ENCODE peak calls at places on chromosomes 3 and 15, in four cellular contexts. One of them, this sample, is unnamed.

GRCh38 chr15:48119277-48119676 is 1.5 kb upstream of the SLC24A5 start:
- DNase-seq in fibroblast of pulmonary artery: no peak
- DNase-seq in GM06990: no peak
- DNase-seq in DND-41: no peak
- DNase-seq in this sample: no peak

GRCh38 chr3:30711867-30712266 is 105.5 kb downstream of the TGFBR2 start:
- DNase-seq in fibroblast of pulmonary artery: no peak
- DNase-seq in GM06990: no peak
- DNase-seq in DND-41: no peak
- DNase-seq in this sample: no peak

GRCh38 chr3:101261506-101261905 is 58.9 kb downstream of the IMPG2 start:
- DNase-seq in fibroblast of pulmonary artery: peak
- DNase-seq in GM06990: no peak
- DNase-seq in DND-41: no peak
- DNase-seq in this sample: no peak

GRCh38 chr3:130963878-130964277 is 62.7 kb downstream of the ASTE1 start:
- DNase-seq in fibroblast of pulmonary artery: peak
- DNase-seq in GM06990: no peak
- DNase-seq in DND-41: no peak
- DNase-seq in this sample: no peak

GRCh38 chr15:73939138-73939537 is 12.9 kb downstream of the LOXL1 start:
- DNase-seq in fibroblast of pulmonary artery: no peak
- DNase-seq in GM06990: no peak
- DNase-seq in DND-41: no peak
- DNase-seq in this sample: no peak

GRCh38 chr3:143586565-143586964 is 261.7 kb downstream of the SLC9A9 start:
- DNase-seq in fibroblast of pulmonary artery: peak
- DNase-seq in GM06990: no peak
- DNase-seq in DND-41: no peak
- DNase-seq in this sample: peak

GRCh38 chr3:111924283-111924682 is 54.5 kb upstream of the ABHD10 start:
- DNase-seq in fibroblast of pulmonary artery: no peak
- DNase-seq in GM06990: no peak
- DNase-seq in DND-41: no peak
- DNase-seq in this sample: peak

GRCh38 chr15:83904107-83904720 is 250.3 kb downstream of the ADAMTSL3 start:
- DNase-seq in fibroblast of pulmonary artery: peak
- DNase-seq in GM06990: no peak
- DNase-seq in DND-41: no peak
- DNase-seq in this sample: no peak

GRCh38 chr3:42732196-42732828 is 29.7 kb upstream of the HHATL start:
- DNase-seq in fibroblast of pulmonary artery: no peak
- DNase-seq in GM06990: no peak
- DNase-seq in DND-41: no peak
- DNase-seq in this sample: no peak

GRCh38 chr3:79109758-79110157 is 658.0 kb downstream of the ROBO1 start:
- DNase-seq in fibroblast of pulmonary artery: no peak
- DNase-seq in GM06990: no peak
- DNase-seq in DND-41: no peak
- DNase-seq in this sample: no peak

GRCh38 chr3:30538787-30539186 is 67.6 kb upstream of the TGFBR2 start:
- DNase-seq in fibroblast of pulmonary artery: peak
- DNase-seq in GM06990: no peak
- DNase-seq in DND-41: no peak
- DNase-seq in this sample: no peak

GRCh38 chr3:42667523-42668402 is 14.3 kb downstream of the ZBTB47 start:
- DNase-seq in fibroblast of pulmonary artery: no peak
- DNase-seq in GM06990: no peak
- DNase-seq in DND-41: no peak
- DNase-seq in this sample: no peak

GRCh38 chr15:53693729-53694533 is 65.5 kb downstream of the WDR72 start:
- DNase-seq in fibroblast of pulmonary artery: no peak
- DNase-seq in GM06990: no peak
- DNase-seq in DND-41: no peak
- DNase-seq in this sample: peak

GRCh38 chr15:22839046-22839705 is 710 bp downstream of the NIPA2 start:
- DNase-seq in fibroblast of pulmonary artery: peak
- DNase-seq in GM06990: peak
- DNase-seq in DND-41: no peak
- DNase-seq in this sample: no peak

GRCh38 chr3:172129868-172130751 is 90.7 kb downstream of the FNDC3B start:
- DNase-seq in fibroblast of pulmonary artery: peak
- DNase-seq in GM06990: no peak
- DNase-seq in DND-41: no peak
- DNase-seq in this sample: no peak

GRCh38 chr3:141729240-141729639 is 8.9 kb upstream of the RNF7 start:
- DNase-seq in fibroblast of pulmonary artery: no peak
- DNase-seq in GM06990: no peak
- DNase-seq in DND-41: no peak
- DNase-seq in this sample: no peak
- TF ChIP-seq CTCF in fibroblast of pulmonary artery: no peak
- TF ChIP-seq CTCF in GM06990: peak
- TF ChIP-seq CTCF in DND-41: peak
- TF ChIP-seq CTCF in this sample: peak

GRCh38 chr15:42175671-42176070 is 19.2 kb upstream of the PLA2G4F start:
- DNase-seq in fibroblast of pulmonary artery: no peak
- DNase-seq in GM06990: no peak
- DNase-seq in DND-41: no peak
- DNase-seq in this sample: peak
- TF ChIP-seq CTCF in fibroblast of pulmonary artery: no peak
- TF ChIP-seq CTCF in GM06990: no peak
- TF ChIP-seq CTCF in DND-41: no peak
- TF ChIP-seq CTCF in this sample: no peak

GRCh38 chr3:23760325-23760724 is 45.4 kb upstream of the UBE2E1 start:
- DNase-seq in fibroblast of pulmonary artery: no peak
- DNase-seq in GM06990: no peak
- DNase-seq in DND-41: no peak
- DNase-seq in this sample: no peak

GRCh38 chr3:23760871-23761373 is 44.8 kb upstream of the UBE2E1 start:
- DNase-seq in fibroblast of pulmonary artery: no peak
- DNase-seq in GM06990: peak
- DNase-seq in DND-41: no peak
- DNase-seq in this sample: no peak

GRCh38 chr3:23762214-23763039 is 43.3 kb upstream of the UBE2E1 start:
- DNase-seq in fibroblast of pulmonary artery: no peak
- DNase-seq in GM06990: peak
- DNase-seq in DND-41: no peak
- DNase-seq in this sample: no peak

GRCh38 chr3:23763040-23763477 is 42.7 kb upstream of the UBE2E1 start:
- DNase-seq in fibroblast of pulmonary artery: peak
- DNase-seq in GM06990: peak
- DNase-seq in DND-41: no peak
- DNase-seq in this sample: no peak

GRCh38 chr3:23761440-23761896 is 44.3 kb upstream of the UBE2E1 start:
- DNase-seq in fibroblast of pulmonary artery: peak
- DNase-seq in GM06990: peak
- DNase-seq in DND-41: no peak
- DNase-seq in this sample: no peak
- TF ChIP-seq CTCF in fibroblast of pulmonary artery: peak
- TF ChIP-seq CTCF in GM06990: peak
- TF ChIP-seq CTCF in DND-41: peak
- TF ChIP-seq CTCF in this sample: peak

GRCh38 chr3:105781871-105782270 is 86.9 kb downstream of the CBLB start:
- DNase-seq in fibroblast of pulmonary artery: peak
- DNase-seq in GM06990: no peak
- DNase-seq in DND-41: no peak
- DNase-seq in this sample: no peak
- TF ChIP-seq CTCF in fibroblast of pulmonary artery: no peak
- TF ChIP-seq CTCF in GM06990: no peak
- TF ChIP-seq CTCF in DND-41: no peak
- TF ChIP-seq CTCF in this sample: no peak

GRCh38 chr3:160162440-160162839 is 62.8 kb upstream of the C3orf80 start:
- DNase-seq in fibroblast of pulmonary artery: no peak
- DNase-seq in GM06990: no peak
- DNase-seq in DND-41: no peak
- DNase-seq in this sample: no peak

GRCh38 chr3:160168290-160168689 is 56.9 kb upstream of the C3orf80 start:
- DNase-seq in fibroblast of pulmonary artery: no peak
- DNase-seq in GM06990: no peak
- DNase-seq in DND-41: no peak
- DNase-seq in this sample: no peak

GRCh38 chr3:160159346-160159745 is 65.9 kb upstream of the C3orf80 start:
- DNase-seq in fibroblast of pulmonary artery: no peak
- DNase-seq in GM06990: no peak
- DNase-seq in DND-41: no peak
- DNase-seq in this sample: no peak

GRCh38 chr3:160159806-160160205 is 65.4 kb upstream of the C3orf80 start:
- DNase-seq in fibroblast of pulmonary artery: no peak
- DNase-seq in GM06990: no peak
- DNase-seq in DND-41: no peak
- DNase-seq in this sample: no peak

GRCh38 chr3:160163259-160163878 is 61.9 kb upstream of the C3orf80 start:
- DNase-seq in fibroblast of pulmonary artery: peak
- DNase-seq in GM06990: no peak
- DNase-seq in DND-41: no peak
- DNase-seq in this sample: peak
- TF ChIP-seq CTCF in fibroblast of pulmonary artery: peak
- TF ChIP-seq CTCF in GM06990: peak
- TF ChIP-seq CTCF in DND-41: peak
- TF ChIP-seq CTCF in this sample: peak

GRCh38 chr15:57503051-57503702 is 88.5 kb upstream of the MYZAP start:
- DNase-seq in fibroblast of pulmonary artery: no peak
- DNase-seq in GM06990: no peak
- DNase-seq in DND-41: no peak
- DNase-seq in this sample: no peak
- TF ChIP-seq CTCF in fibroblast of pulmonary artery: peak
- TF ChIP-seq CTCF in GM06990: no peak
- TF ChIP-seq CTCF in DND-41: peak
- TF ChIP-seq CTCF in this sample: peak

GRCh38 chr3:187745201-187746058 is at the start of gene BCL6:
- DNase-seq in fibroblast of pulmonary artery: peak
- DNase-seq in GM06990: peak
- DNase-seq in DND-41: peak
- DNase-seq in this sample: peak
- TF ChIP-seq CTCF in fibroblast of pulmonary artery: no peak
- TF ChIP-seq CTCF in GM06990: no peak
- TF ChIP-seq CTCF in DND-41: no peak
- TF ChIP-seq CTCF in this sample: no peak

GRCh38 chr3:50549226-50549625 is 18.3 kb downstream of the C3orf18 start:
- DNase-seq in fibroblast of pulmonary artery: no peak
- DNase-seq in GM06990: no peak
- DNase-seq in DND-41: no peak
- DNase-seq in this sample: no peak

GRCh38 chr3:50552058-50552435 is 15.5 kb downstream of the C3orf18 start:
- DNase-seq in fibroblast of pulmonary artery: no peak
- DNase-seq in GM06990: no peak
- DNase-seq in DND-41: no peak
- DNase-seq in this sample: no peak

GRCh38 chr3:50552598-50552997 is 14.9 kb downstream of the C3orf18 start:
- DNase-seq in fibroblast of pulmonary artery: no peak
- DNase-seq in GM06990: no peak
- DNase-seq in DND-41: no peak
- DNase-seq in this sample: no peak

GRCh38 chr3:50551293-50552057 is 16.1 kb downstream of the C3orf18 start:
- DNase-seq in fibroblast of pulmonary artery: no peak
- DNase-seq in GM06990: no peak
- DNase-seq in DND-41: no peak
- DNase-seq in this sample: no peak

GRCh38 chr3:50550079-50550736 is 17.3 kb downstream of the C3orf18 start:
- DNase-seq in fibroblast of pulmonary artery: peak
- DNase-seq in GM06990: no peak
- DNase-seq in DND-41: peak
- DNase-seq in this sample: no peak
- TF ChIP-seq CTCF in fibroblast of pulmonary artery: peak
- TF ChIP-seq CTCF in GM06990: peak
- TF ChIP-seq CTCF in DND-41: peak
- TF ChIP-seq CTCF in this sample: peak

GRCh38 chr3:44918087-44918486 is 43.7 kb downstream of the TGM4 start:
- DNase-seq in fibroblast of pulmonary artery: no peak
- DNase-seq in GM06990: no peak
- DNase-seq in DND-41: no peak
- DNase-seq in this sample: no peak

GRCh38 chr3:44918581-44918980 is 44.2 kb downstream of the TGM4 start:
- DNase-seq in fibroblast of pulmonary artery: no peak
- DNase-seq in GM06990: no peak
- DNase-seq in DND-41: no peak
- DNase-seq in this sample: no peak

GRCh38 chr3:44915702-44916438 is 41.5 kb downstream of the TGM4 start:
- DNase-seq in fibroblast of pulmonary artery: peak
- DNase-seq in GM06990: no peak
- DNase-seq in DND-41: no peak
- DNase-seq in this sample: no peak

GRCh38 chr3:44913868-44914468 is 39.6 kb downstream of the TGM4 start:
- DNase-seq in fibroblast of pulmonary artery: peak
- DNase-seq in GM06990: no peak
- DNase-seq in DND-41: peak
- DNase-seq in this sample: peak

GRCh38 chr3:44914936-44915335 is 40.5 kb downstream of the TGM4 start:
- DNase-seq in fibroblast of pulmonary artery: peak
- DNase-seq in GM06990: no peak
- DNase-seq in DND-41: no peak
- DNase-seq in this sample: no peak
- TF ChIP-seq CTCF in fibroblast of pulmonary artery: peak
- TF ChIP-seq CTCF in GM06990: peak
- TF ChIP-seq CTCF in DND-41: peak
- TF ChIP-seq CTCF in this sample: peak

GRCh38 chr3:120557115-120557514 is 39.0 kb upstream of the NDUFB4 start:
- DNase-seq in fibroblast of pulmonary artery: no peak
- DNase-seq in GM06990: no peak
- DNase-seq in DND-41: no peak
- DNase-seq in this sample: no peak

GRCh38 chr3:120558784-120559227 is 37.3 kb upstream of the NDUFB4 start:
- DNase-seq in fibroblast of pulmonary artery: peak
- DNase-seq in GM06990: peak
- DNase-seq in DND-41: peak
- DNase-seq in this sample: no peak

GRCh38 chr3:120561251-120562045 is 34.7 kb upstream of the NDUFB4 start:
- DNase-seq in fibroblast of pulmonary artery: peak
- DNase-seq in GM06990: no peak
- DNase-seq in DND-41: peak
- DNase-seq in this sample: no peak

GRCh38 chr3:120560304-120561250 is 35.6 kb upstream of the NDUFB4 start:
- DNase-seq in fibroblast of pulmonary artery: no peak
- DNase-seq in GM06990: no peak
- DNase-seq in DND-41: no peak
- DNase-seq in this sample: no peak

GRCh38 chr3:120559228-120560061 is 36.7 kb upstream of the NDUFB4 start:
- DNase-seq in fibroblast of pulmonary artery: peak
- DNase-seq in GM06990: no peak
- DNase-seq in DND-41: no peak
- DNase-seq in this sample: no peak
- TF ChIP-seq CTCF in fibroblast of pulmonary artery: no peak
- TF ChIP-seq CTCF in GM06990: no peak
- TF ChIP-seq CTCF in DND-41: no peak
- TF ChIP-seq CTCF in this sample: no peak

This sample was measured in LNCaP clone FGC.